ENCODE peak calls at places on chromosomes 16 and 17, in eight cellular contexts. F is activated naive CD8-positive, alpha-beta T cell treated with anti-CD3 and anti-CD28 coated beads, Interleukin-2, amount 50 U/mL, for 16 hours; B is heart left ventricle; X is SK-N-SH; V is ACHN; S is omental fat pad; Y is endodermal cell; T is NB4. D is an unnamed sample.

GRCh38 chr17:80959330-80960036 is 32.2 kb upstream of the CHMP6 start:
- DNase-seq in F (no peak), B (peak; percentile 95), X (peak; percentile 69), V (no peak), S (no peak), Y (no peak), T (no peak), D (peak; percentile 57)

GRCh38 chr17:40327735-40328385 is 18.9 kb downstream of the RARA start:
- DNase-seq in F (no peak), B (peak; percentile 77), X (no peak), V (no peak), S (no peak), Y (no peak), T (no peak), D (no peak)

GRCh38 chr17:32795339-32795979 is 81.5 kb downstream of the MYO1D start:
- DNase-seq in F (no peak), B (no peak), X (no peak), V (no peak), S (no peak), Y (peak; percentile 64), T (peak; percentile 43), D (peak; percentile 27)

GRCh38 chr16:4517812-4518211 is 20.8 kb downstream of the CDIP1 start:
- DNase-seq in F (no peak), B (no peak), X (peak; percentile 77), V (peak; percentile 55), S (no peak), Y (peak; percentile 92), T (peak; percentile 52), D (no peak)

GRCh38 chr16:84825896-84826557 is 6.2 kb downstream of the CRISPLD2 start:
- DNase-seq in F (no peak), B (no peak), X (no peak), V (no peak), S (no peak), Y (no peak), T (no peak), D (no peak)

GRCh38 chr16:48444574-48444973 is 59.4 kb upstream of the SIAH1 start:
- DNase-seq in F (no peak), B (peak; percentile 37), X (no peak), V (peak; percentile 66), S (no peak), Y (no peak), T (no peak), D (no peak)

GRCh38 chr16:54430491-54431030 is 144.0 kb upstream of the IRX3 start:
- DNase-seq in F (no peak), B (no peak), X (no peak), V (no peak), S (no peak), Y (peak; percentile 56), T (peak; percentile 54), D (no peak)

GRCh38 chr17:75492555-75493168 is 22.7 kb downstream of the CASKIN2 start:
- DNase-seq in F (no peak), B (no peak), X (no peak), V (no peak), S (no peak), Y (no peak), T (no peak), D (no peak)